ENCODE peak calls at places on chromosomes 1 and 21, in six cellular contexts. L is Peyer's patch, V is testis, D is endodermal cell, H is pancreas, W is tibial artery. Z is an unnamed sample. For H3K27me3, the result is how much of the 10 kb centered on the place peaks cover.

GRCh38 chr1:215631489-215631888 is 64.4 kb downstream of the KCTD3 start:
- DNase-seq in L (no peak), V (no peak), D (no peak), H (no peak), W (no peak), Z (no peak)

GRCh38 chr1:8212443-8212920 is 105.4 kb upstream of the SLC45A1 start:
- DNase-seq in L (no peak), V (no peak), D (no peak), H (no peak), W (no peak), Z (no peak)

GRCh38 chr1:93595749-93596148 is 85.9 kb downstream of the BCAR3 start:
- DNase-seq in L (no peak), V (no peak), D (no peak), H (no peak), W (no peak), Z (no peak)

GRCh38 chr1:24186993-24187790 is at the start of gene IFNLR1:
- DNase-seq in L (peak), V (peak), D (peak), H (peak), W (no peak), Z (peak)

GRCh38 chr1:16178596-16179497 is 23.0 kb upstream of the EPHA2 start:
- DNase-seq in L (no peak), V (no peak), D (no peak), H (no peak), W (no peak), Z (no peak)

GRCh38 chr1:37157634-37158033 is 123.3 kb upstream of the GRIK3 start:
- DNase-seq in L (no peak), V (peak), D (no peak), H (no peak), W (no peak), Z (no peak)

GRCh38 chr1:145750444-145750843 is 31.1 kb downstream of the CD160 start:
- DNase-seq in L (no peak), V (no peak), D (no peak), H (no peak), W (no peak), Z (no peak)

GRCh38 chr1:243568793-243569192 is 281.2 kb downstream of the AKT3 start:
- DNase-seq in L (no peak), V (no peak), D (no peak), H (no peak), W (no peak), Z (no peak)

GRCh38 chr1:30641557-30642353 is 81.6 kb downstream of the MATN1 start:
- DNase-seq in L (no peak), V (no peak), D (no peak), H (no peak), W (no peak), Z (no peak)

GRCh38 chr1:85297855-85298629 is 21.6 kb upstream of the BCL10 start:
- DNase-seq in L (no peak), V (no peak), D (no peak), H (peak), W (peak), Z (peak)

GRCh38 chr1:98197356-98197755 is 276.5 kb upstream of the DPYD start:
- DNase-seq in L (no peak), V (no peak), D (no peak), H (no peak), W (no peak), Z (no peak)

GRCh38 chr1:242016518-242016917 is 17.6 kb upstream of the MAP1LC3C start:
- DNase-seq in L (no peak), V (no peak), D (no peak), H (no peak), W (no peak), Z (no peak)

GRCh38 chr1:246947255-246947654 is 15.5 kb upstream of the AHCTF1 start:
- DNase-seq in L (peak), V (peak), D (no peak), H (peak), W (peak), Z (no peak)

GRCh38 chr21:43809853-43810504 is 20.6 kb downstream of the RRP1 start:
- DNase-seq in L (no peak), V (no peak), D (no peak), H (no peak), W (no peak), Z (no peak)

GRCh38 chr1:236213534-236213933 is 68.2 kb downstream of the ERO1B start:
- DNase-seq in L (no peak), V (no peak), D (no peak), H (no peak), W (no peak), Z (no peak)

GRCh38 chr1:75099581-75099980 is 34.6 kb upstream of the LHX8 start:
- DNase-seq in L (no peak), V (no peak), D (no peak), H (no peak), W (no peak), Z (no peak)

GRCh38 chr1:50974618-50974935 is 4.5 kb downstream of the CDKN2C start:
- DNase-seq in L (no peak), V (no peak), D (no peak), H (no peak), W (no peak), Z (no peak)

GRCh38 chr1:29230553-29231378 is at the start of gene MECR:
- DNase-seq in L (peak), V (peak), D (peak), H (peak), W (peak), Z (peak)

GRCh38 chr1:155504207-155504606 is 58.4 kb downstream of the ASH1L start:
- DNase-seq in L (no peak), V (no peak), D (no peak), H (no peak), W (no peak), Z (no peak)

GRCh38 chr1:10253755-10254154 is 43.4 kb downstream of the KIF1B start:
- DNase-seq in L (no peak), V (no peak), D (no peak), H (no peak), W (peak), Z (no peak)

GRCh38 chr1:62426238-62426637 is 10.6 kb upstream of the USP1 start:
- DNase-seq in L (no peak), V (no peak), D (no peak), H (no peak), W (no peak), Z (no peak)

GRCh38 chr1:214446772-214447556 is 104.4 kb downstream of the PTPN14 start:
- DNase-seq in L (no peak), V (no peak), D (peak), H (peak), W (no peak), Z (no peak)

GRCh38 chr1:24410750-24411149 is 2.8 kb downstream of the STPG1 start:
- DNase-seq in L (peak), V (no peak), D (no peak), H (no peak), W (no peak), Z (no peak)

GRCh38 chr1:230682882-230683610 is 30.9 kb downstream of the AGT start:
- DNase-seq in L (no peak), V (no peak), D (no peak), H (no peak), W (no peak), Z (no peak)

GRCh38 chr1:155970531-155971167 is 7.7 kb downstream of the ARHGEF2 start:
- DNase-seq in L (peak), V (peak), D (no peak), H (no peak), W (peak), Z (no peak)

GRCh38 chr1:94095744-94096469 is 25.0 kb downstream of the ABCA4 start:
- DNase-seq in L (no peak), V (peak), D (no peak), H (no peak), W (peak), Z (no peak)

GRCh38 chr1:35448344-35448801 is 108.8 kb downstream of the KIAA0319L start:
- DNase-seq in L (no peak), V (no peak), D (no peak), H (peak), W (peak), Z (no peak)

GRCh38 chr1:224054012-224054411 is 59.9 kb upstream of the FBXO28 start:
- DNase-seq in L (no peak), V (no peak), D (no peak), H (no peak), W (no peak), Z (no peak)

DNA sequence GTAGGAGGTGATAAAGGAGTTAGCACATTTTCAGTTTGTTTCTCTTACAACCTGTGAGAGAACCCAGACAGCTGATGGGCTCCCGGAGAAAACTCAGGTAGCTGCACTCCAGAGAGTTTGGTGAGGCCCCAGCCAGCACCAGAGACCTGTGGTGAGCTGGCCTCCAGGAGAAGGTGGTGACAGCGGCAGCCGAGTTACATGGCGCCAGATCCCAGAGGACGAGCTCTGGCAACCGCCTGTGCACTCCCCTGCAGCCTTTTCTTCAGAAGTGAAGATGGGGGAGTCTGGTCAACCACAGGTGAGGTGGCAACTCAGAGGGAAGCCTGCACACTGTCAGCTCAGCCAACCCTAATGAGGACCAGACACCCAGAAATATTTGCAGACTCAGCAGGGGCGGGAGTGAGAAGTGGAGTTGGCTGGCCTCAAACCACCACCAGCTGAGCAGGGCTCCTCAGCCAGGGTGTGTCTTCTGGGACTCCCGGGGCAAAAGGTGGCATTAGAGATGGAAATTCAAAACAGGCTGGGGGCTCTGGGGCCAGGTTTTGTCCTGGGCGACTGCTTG is 209.7 kb downstream of the SETD4 start:
- DNase-seq in L (no peak), V (peak), D (peak), H (no peak), W (no peak), Z (no peak)
- H3K27me3 ChIP-seq in L (under half), V (under half), D (under half), H (under half), W (under half), Z (under half)

GRCh38 chr1:3276341-3276800 is 178.1 kb upstream of the ARHGEF16 start:
- DNase-seq in L (no peak), V (no peak), D (no peak), H (no peak), W (no peak), Z (no peak)

GRCh38 chr1:3277121-3277520 is 177.3 kb upstream of the ARHGEF16 start:
- DNase-seq in L (no peak), V (no peak), D (no peak), H (no peak), W (no peak), Z (no peak)

GRCh38 chr1:3279182-3279470 is 175.3 kb upstream of the ARHGEF16 start:
- DNase-seq in L (no peak), V (no peak), D (no peak), H (no peak), W (no peak), Z (no peak)

GRCh38 chr1:3277623-3278022 is 176.8 kb upstream of the ARHGEF16 start:
- DNase-seq in L (no peak), V (no peak), D (no peak), H (no peak), W (no peak), Z (no peak)

DNA sequence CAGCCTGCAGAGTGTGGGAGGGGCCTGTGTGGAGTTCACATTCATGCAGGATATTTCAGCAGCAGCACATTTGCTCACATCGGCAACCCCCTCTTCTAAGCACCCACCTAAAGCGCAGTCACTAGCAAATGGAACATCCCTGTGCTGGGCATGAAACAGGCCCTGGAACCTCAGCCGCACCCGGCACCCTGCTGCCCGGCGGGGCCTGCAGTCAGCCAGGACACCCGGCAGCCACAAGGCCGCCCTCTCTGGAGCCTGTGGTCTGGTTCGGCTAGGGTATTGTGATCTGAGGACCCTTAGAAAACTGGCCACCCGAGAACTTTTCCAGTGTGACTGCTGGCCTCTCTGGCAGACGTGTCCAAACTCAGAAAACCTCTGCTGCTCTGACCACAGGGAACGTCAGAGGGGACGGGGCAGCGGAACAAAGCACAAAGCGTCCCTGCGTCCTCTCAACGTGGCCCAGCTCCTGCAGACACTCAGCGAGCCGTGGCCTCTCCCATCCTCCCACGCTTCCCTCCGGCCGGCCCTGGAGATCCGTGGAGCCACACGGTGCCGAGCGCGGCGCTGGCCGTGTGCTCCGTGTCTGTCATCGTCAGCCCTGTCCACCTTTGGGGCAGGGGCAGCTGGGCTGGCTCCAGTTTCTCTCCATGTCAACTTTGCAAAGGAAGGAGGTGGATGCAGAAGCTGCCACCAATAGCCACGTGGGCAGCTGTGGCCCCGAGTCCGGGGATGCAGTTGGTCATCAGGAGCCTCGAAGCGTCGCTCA is 175.9 kb upstream of the ARHGEF16 start:
- DNase-seq in L (no peak), V (no peak), D (no peak), H (no peak), W (no peak), Z (no peak)
- H3K27me3 ChIP-seq in L (under half), V (under half), D (under half), H (under half), W (under half), Z (under half)

DNA sequence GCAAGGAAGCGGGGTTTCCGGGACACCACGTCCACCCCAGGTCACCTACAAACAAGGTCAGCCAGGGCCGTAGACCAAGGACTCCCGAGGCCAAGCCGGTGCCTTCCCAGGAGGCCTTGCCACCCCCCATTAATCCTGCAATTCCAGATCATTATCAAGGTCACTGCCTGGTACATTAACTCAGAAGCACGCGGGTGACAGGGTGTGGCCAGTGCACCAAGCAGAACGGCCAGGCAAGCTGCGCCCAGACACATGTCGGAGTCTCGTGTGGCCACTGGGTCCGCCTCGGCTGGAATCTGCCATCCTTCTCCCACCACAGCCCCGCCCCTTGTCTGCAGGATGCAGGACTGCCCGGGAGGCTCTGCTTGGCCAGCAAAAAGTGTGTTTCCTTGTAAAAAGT is 144.7 kb downstream of the PRDM16 start:
- DNase-seq in L (peak), V (no peak), D (no peak), H (peak), W (no peak), Z (no peak)
- H3K27me3 ChIP-seq in L (under half), V (under half), D (under half), H (under half), W (under half), Z (under half)

DNA sequence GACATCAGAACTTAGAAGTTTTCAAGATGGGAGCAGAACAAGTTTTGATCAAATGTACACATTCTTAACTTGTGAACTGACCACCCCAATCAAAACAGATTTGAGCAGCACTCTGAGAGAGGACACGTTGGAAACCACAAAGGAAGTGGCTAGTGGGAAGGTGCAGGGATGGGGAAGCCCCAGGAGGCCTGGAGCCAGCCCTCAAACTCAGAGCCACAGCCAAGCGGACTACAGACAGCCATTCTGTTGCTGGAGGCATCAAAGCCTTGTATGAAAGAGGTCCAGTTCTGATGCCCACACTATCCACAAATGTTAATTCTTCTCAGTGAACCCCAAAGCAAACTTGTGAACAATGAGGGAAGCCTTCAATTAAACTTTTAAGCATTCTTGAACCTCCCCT is 143.6 kb upstream of the RAB4A start:
- DNase-seq in L (no peak), V (no peak), D (no peak), H (no peak), W (no peak), Z (no peak)
- H3K27me3 ChIP-seq in L (under half), V (under half), D (under half), H (under half), W (under half), Z (under half)

GRCh38 chr1:7044471-7044805 is 259.2 kb downstream of the CAMTA1 start:
- DNase-seq in L (no peak), V (no peak), D (peak), H (no peak), W (no peak), Z (no peak)

GRCh38 chr1:7045897-7046296 is 260.6 kb downstream of the CAMTA1 start:
- DNase-seq in L (no peak), V (no peak), D (no peak), H (no peak), W (no peak), Z (no peak)

GRCh38 chr1:7047866-7048265 is 262.6 kb downstream of the CAMTA1 start:
- DNase-seq in L (peak), V (no peak), D (peak), H (no peak), W (no peak), Z (no peak)

GRCh38 chr1:7046891-7047290 is 261.6 kb downstream of the CAMTA1 start:
- DNase-seq in L (no peak), V (no peak), D (peak), H (no peak), W (no peak), Z (no peak)

DNA sequence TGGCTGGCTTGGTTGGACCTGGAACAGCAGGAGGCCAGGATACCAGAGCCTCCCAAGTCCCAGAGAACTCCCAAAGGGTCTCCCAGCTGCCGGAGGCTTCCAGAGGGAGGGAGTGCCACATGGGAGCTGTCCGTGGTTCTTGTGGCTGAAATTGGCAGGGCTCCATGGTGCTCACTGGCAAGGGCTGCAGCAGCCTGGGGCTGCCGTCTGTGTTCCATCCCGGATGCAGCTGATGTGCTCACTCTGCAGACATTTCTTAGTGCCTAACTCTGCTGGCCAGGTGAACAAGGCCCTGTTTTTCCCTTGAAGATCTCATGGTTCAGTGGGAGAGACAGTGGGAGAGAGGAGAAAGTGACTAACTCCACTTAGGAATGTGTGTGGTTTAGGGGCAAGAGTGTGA is 261.1 kb downstream of the CAMTA1 start:
- DNase-seq in L (no peak), V (peak), D (peak), H (no peak), W (no peak), Z (no peak)
- H3K27me3 ChIP-seq in L (under half), V (under half), D (under half), H (under half), W (under half), Z (under half)

GRCh38 chr1:207282496-207283380 is 38.7 kb upstream of the CD55 start:
- DNase-seq in L (peak), V (no peak), D (no peak), H (no peak), W (no peak), Z (no peak)

GRCh38 chr1:207277241-207277640 is 44.2 kb upstream of the CD55 start:
- DNase-seq in L (no peak), V (no peak), D (no peak), H (no peak), W (no peak), Z (no peak)

GRCh38 chr1:207282049-207282448 is 39.4 kb upstream of the CD55 start:
- DNase-seq in L (no peak), V (no peak), D (no peak), H (no peak), W (no peak), Z (no peak)

GRCh38 chr1:207276465-207276864 is 45.0 kb upstream of the CD55 start:
- DNase-seq in L (no peak), V (no peak), D (no peak), H (no peak), W (no peak), Z (no peak)

DNA sequence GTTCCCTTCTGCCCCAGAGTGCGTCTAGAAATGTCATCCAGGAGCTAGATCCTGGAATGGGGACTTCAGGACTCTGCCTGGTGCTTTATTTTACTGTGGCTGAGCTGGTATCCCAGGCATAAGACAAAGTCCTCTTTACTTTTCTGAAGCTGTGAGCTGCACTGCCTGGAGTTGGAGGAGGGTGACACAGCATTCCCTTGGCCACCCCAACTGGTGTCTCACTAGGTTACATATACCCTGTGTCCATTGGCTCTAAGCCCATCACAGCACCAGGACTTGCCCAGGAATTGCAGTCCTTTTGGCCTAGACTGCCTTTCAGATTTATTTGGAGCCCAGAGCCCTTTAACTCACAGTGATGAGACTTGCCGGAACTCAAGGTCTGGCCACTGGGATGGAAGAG is 41.8 kb upstream of the CD55 start:
- DNase-seq in L (no peak), V (no peak), D (no peak), H (no peak), W (no peak), Z (no peak)
- H3K27me3 ChIP-seq in L (under half), V (under half), D (under half), H (under half), W (under half), Z (under half)

GRCh38 chr1:180239145-180240096 is 9.4 kb downstream of the LHX4 start:
- DNase-seq in L (no peak), V (no peak), D (peak), H (no peak), W (no peak), Z (no peak)

GRCh38 chr1:180238675-180239074 is 8.6 kb downstream of the LHX4 start:
- DNase-seq in L (no peak), V (no peak), D (no peak), H (no peak), W (no peak), Z (no peak)

GRCh38 chr1:180236698-180237509 is 6.8 kb downstream of the LHX4 start:
- DNase-seq in L (no peak), V (no peak), D (no peak), H (no peak), W (no peak), Z (no peak)

GRCh38 chr1:180235502-180236239 is 5.6 kb downstream of the LHX4 start:
- DNase-seq in L (no peak), V (no peak), D (peak), H (no peak), W (no peak), Z (no peak)

GRCh38 chr1:180237850-180238476 is 7.9 kb downstream of the LHX4 start:
- DNase-seq in L (no peak), V (no peak), D (no peak), H (no peak), W (no peak), Z (no peak)
- H3K27me3 ChIP-seq in L (half or more), V (under half), D (half or more), H (under half), W (under half), Z (under half)

GRCh38 chr1:220884109-220884980 is 5.1 kb downstream of the HLX start:
- DNase-seq in L (no peak), V (no peak), D (peak), H (peak), W (no peak), Z (no peak)
- H3K27me3 ChIP-seq in L (under half), V (under half), D (half or more), H (under half), W (under half), Z (under half)

Z was measured in effector memory CD4-positive, alpha-beta T cell.